ENCODE peak calls at places on chromosomes 2 and 18, in ten cellular contexts. Y is transverse colon; E is sigmoid colon; V is pancreas; O is stomach; K is SK-N-SH; W is CD8-positive, alpha-beta memory T cell; U is RWPE2; H is left ventricle myocardium inferior; A is prostate gland. D is an unnamed sample.

GRCh38 chr2:11775384-11775783 is 29.0 kb downstream of the LPIN1 start:
- DNase-seq in H (no peak), V (no peak), O (no peak), W (no peak), U (no peak), Y (no peak), K (no peak), A (no peak), E (no peak), D (no peak)

GRCh38 chr2:121080013-121080772 is 204.8 kb downstream of the TFCP2L1 start:
- DNase-seq in K (peak; percentile 85), V (peak; percentile 32), E (peak; percentile 78), O (peak; percentile 69), U (no peak), Y (peak; percentile 58), H (peak; percentile 29), A (peak; percentile 46), W (no peak), D (peak; percentile 84)

GRCh38 chr2:162029287-162029901 is 44.6 kb downstream of the DPP4 start:
- DNase-seq in U (peak; percentile 77), O (peak; percentile 27), W (no peak), E (no peak), K (peak; percentile 9), Y (no peak), V (no peak), A (no peak), H (peak; percentile 50), D (no peak)

GRCh38 chr2:209523778-209524362 is 100.0 kb downstream of the MAP2 start:
- DNase-seq in Y (no peak), K (no peak), O (no peak), H (no peak), W (no peak), E (no peak), A (no peak), U (no peak), V (no peak), D (no peak)

GRCh38 chr18:57668021-57668420 is 46.4 kb upstream of the NARS1 start:
- DNase-seq in E (no peak), A (no peak), H (no peak), K (no peak), V (no peak), O (no peak), W (no peak), Y (no peak), U (no peak), D (no peak)

GRCh38 chr2:113324684-113325160 is 46.0 kb upstream of the PAX8 start:
- DNase-seq in A (peak; percentile 24), H (peak; percentile 52), Y (peak; percentile 58), V (peak; percentile 46), E (no peak), K (peak; percentile 93), W (no peak), U (no peak), O (peak; percentile 50), D (peak; percentile 98)

GRCh38 chr2:225468131-225468530 is 68.6 kb downstream of the NYAP2 start:
- DNase-seq in H (no peak), O (no peak), Y (no peak), U (no peak), V (no peak), K (no peak), W (no peak), A (no peak), E (no peak), D (no peak)

GRCh38 chr2:19462228-19462627 is 103.8 kb upstream of the OSR1 start:
- DNase-seq in H (no peak), W (no peak), K (no peak), Y (no peak), U (no peak), E (no peak), O (no peak), A (no peak), V (no peak), D (no peak)

GRCh38 chr2:36449943-36450392 is 94.4 kb downstream of the CRIM1 start:
- DNase-seq in V (no peak), H (no peak), O (no peak), U (no peak), W (no peak), Y (no peak), K (no peak), A (no peak), E (no peak), D (no peak)

GRCh38 chr2:71798266-71799012 is 345.1 kb downstream of the DYSF start:
- DNase-seq in W (no peak), U (no peak), K (peak; percentile 64), O (no peak), V (no peak), E (peak; percentile 57), A (no peak), H (no peak), Y (peak; percentile 15), D (peak; percentile 90)

GRCh38 chr2:205273627-205274026 is 408.7 kb upstream of the NRP2 start:
- DNase-seq in K (peak; percentile 7), Y (no peak), A (no peak), V (no peak), H (no peak), E (no peak), O (no peak), W (no peak), U (no peak), D (no peak)

GRCh38 chr2:20931346-20931745 is 108.4 kb upstream of the LDAH start:
- DNase-seq in A (no peak), Y (no peak), V (no peak), O (no peak), E (no peak), K (no peak), W (no peak), U (no peak), H (no peak), D (no peak)

GRCh38 chr2:9770308-9771100 is 72.8 kb upstream of the TAF1B start:
- DNase-seq in K (peak; percentile 79), V (peak; percentile 29), A (peak; percentile 71), O (peak; percentile 70), H (peak; percentile 65), E (peak; percentile 86), U (no peak), Y (peak; percentile 74), W (peak; percentile 57), D (peak; percentile 92)

GRCh38 chr2:68487773-68488355 is 20.5 kb downstream of the APLF start:
- DNase-seq in V (no peak), Y (no peak), K (peak; percentile 36), A (no peak), H (no peak), W (no peak), E (no peak), U (no peak), O (no peak), D (no peak)

GRCh38 chr2:117917223-117917917 is 96.5 kb downstream of the CCDC93 start:
- DNase-seq in U (no peak), K (no peak), A (no peak), W (no peak), V (no peak), E (no peak), Y (no peak), O (no peak), H (no peak), D (peak; percentile 42)

DNA sequence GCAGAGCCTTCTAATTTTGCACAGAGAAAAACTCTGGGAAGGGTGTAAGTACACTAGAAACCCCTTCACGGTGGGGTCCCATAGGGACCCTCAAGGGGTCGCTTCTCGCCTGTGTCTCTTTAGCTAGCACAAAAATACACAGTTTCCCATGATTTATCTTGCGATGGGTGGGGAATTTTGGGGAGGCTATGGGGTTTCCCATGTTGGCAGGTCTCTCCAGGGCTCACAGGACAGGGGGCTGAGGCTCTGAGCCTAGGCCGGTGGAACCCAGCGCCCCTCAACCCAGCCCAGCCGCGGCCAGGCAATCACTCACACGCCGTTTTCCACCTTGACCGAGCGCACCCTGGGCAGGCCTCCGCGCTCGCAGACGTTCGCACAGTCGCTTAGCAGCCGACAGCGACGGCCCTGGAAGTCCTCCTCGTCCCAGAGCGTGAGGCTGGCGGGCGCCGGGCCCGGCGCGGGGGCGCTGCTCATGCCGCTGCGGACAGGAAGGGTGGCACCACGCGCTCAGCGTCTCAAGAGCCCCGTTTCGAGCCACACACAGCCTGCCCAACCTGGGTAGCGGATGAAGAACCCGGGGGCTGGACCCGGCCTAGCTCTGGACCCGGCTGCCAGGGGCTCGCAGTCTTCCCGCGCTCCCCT is 398 bp downstream of the CRYBA2 start:
- DNase-seq in A (no peak), H (no peak), O (no peak), W (no peak), Y (peak; percentile 11), V (no peak), U (no peak), K (peak; percentile 21), E (no peak), D (peak; percentile 71)
- H3K27me3 ChIP-seq in A (peaks cover 9% of the 10 kb centered on the region), H (peaks cover 100% of the 10 kb centered on the region), O (peaks cover 36% of the 10 kb centered on the region), W (peaks cover 71% of the 10 kb centered on the region), Y (peaks cover 93% of the 10 kb centered on the region), V (no peaks in the 10 kb centered on the region), U (peaks cover 77% of the 10 kb centered on the region), K (no peaks in the 10 kb centered on the region), E (peaks cover 99% of the 10 kb centered on the region), D (peaks cover 99% of the 10 kb centered on the region)

GRCh38 chr2:74507926-74508520 is 528 bp upstream of the PCGF1 start:
- DNase-seq in K (peak; percentile 87), H (no peak), A (no peak), Y (peak; percentile 55), W (no peak), V (no peak), U (peak; percentile 24), E (no peak), O (no peak), D (peak; percentile 69)
- H3K4me3 ChIP-seq in K (peak overlapping the region; percentile 86), H (peak overlapping the region; percentile 80), A (peak overlapping the region; percentile 82), Y (peak overlapping the region; percentile 68), W (peak overlapping the region; percentile 100), V (peak overlapping the region; percentile 89), U (peak overlapping the region; percentile 93), E (peak overlapping the region; percentile 60), O (peak overlapping the region; percentile 67), D (peak overlapping the region; percentile 91)

DNA sequence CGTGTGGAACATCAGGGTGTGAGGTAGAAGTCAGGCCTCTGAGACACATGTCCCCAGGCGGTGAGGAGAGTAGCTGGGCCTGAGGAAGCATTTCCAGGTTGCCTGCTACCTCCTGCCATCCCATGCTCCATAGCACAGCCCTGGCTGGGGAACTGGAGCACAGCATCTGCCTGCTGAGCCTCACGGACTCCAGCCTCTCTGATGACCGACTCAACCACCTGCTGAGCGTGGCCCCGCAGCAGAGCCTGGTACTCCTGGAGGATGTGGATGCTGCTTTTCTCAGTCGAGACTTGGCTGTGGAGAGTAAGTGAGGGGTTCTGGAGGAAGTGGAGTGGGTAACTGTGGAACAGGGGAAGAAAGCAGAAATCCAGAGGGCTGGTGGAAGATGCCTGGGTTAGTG is 2.9 kb downstream of the BCS1L start:
- DNase-seq in O (no peak), E (peak; percentile 42), K (no peak), A (no peak), Y (no peak), V (no peak), W (no peak), U (no peak), H (no peak), D (no peak)
- H3K36me3 ChIP-seq in O (peaks cover 64% of the 10 kb centered on the region), E (peaks cover 46% of the 10 kb centered on the region), K (peaks cover 57% of the 10 kb centered on the region), A (peaks cover 17% of the 10 kb centered on the region), Y (peaks cover 31% of the 10 kb centered on the region), V (peaks cover 34% of the 10 kb centered on the region), W (peaks cover 35% of the 10 kb centered on the region), U (peaks cover 54% of the 10 kb centered on the region), H (peaks cover 59% of the 10 kb centered on the region), D (peaks cover 35% of the 10 kb centered on the region)

DNA sequence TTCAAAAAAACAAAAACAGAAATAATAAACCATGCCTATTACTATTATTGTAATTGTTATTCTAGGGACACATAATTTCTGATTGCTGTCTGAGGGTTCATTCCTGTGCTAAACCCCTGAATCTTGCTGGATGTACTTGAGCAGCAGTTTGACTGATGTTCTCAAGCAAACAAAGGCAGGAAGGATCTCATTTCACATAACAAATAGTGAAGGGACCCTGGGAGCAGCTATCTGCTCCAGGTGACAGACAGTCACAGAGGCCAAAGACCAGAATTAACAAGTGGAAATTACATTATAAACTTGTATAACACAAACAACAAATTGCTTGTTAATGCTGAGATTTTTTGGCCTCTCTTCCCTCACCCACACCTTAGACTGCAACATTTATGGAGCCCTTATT is 284.2 kb downstream of the THSD7B start:
- DNase-seq in H (no peak), W (no peak), U (no peak), O (no peak), Y (no peak), A (no peak), V (no peak), K (no peak), E (no peak), D (no peak)
- H3K27me3 ChIP-seq in H (no peaks in the 10 kb centered on the region), W (no peaks in the 10 kb centered on the region), U (no peaks in the 10 kb centered on the region), O (no peaks in the 10 kb centered on the region), Y (no peaks in the 10 kb centered on the region), A (no peaks in the 10 kb centered on the region), V (no peaks in the 10 kb centered on the region), K (no peaks in the 10 kb centered on the region), E (no peaks in the 10 kb centered on the region), D (no peaks in the 10 kb centered on the region)